ENCODE peak calls at places on chromosomes 13 and 19, in ten cellular contexts. Y, P, E, Z, U, K, F, D, W and M are unnamed samples.

GRCh38 chr13:79126706-79127105 is 279.3 kb downstream of the RBM26 start:
- DNase-seq in Y (no peak), P (no peak), E (no peak), Z (no peak), U (no peak), K (no peak), F (no peak), D (no peak), W (no peak), M (no peak)

GRCh38 chr13:108629353-108629752 is at the start of gene MYO16:
- DNase-seq in Y (peak), P (peak), E (no peak), Z (no peak), U (no peak), K (no peak), F (no peak), D (no peak), W (no peak), M (no peak)

GRCh38 chr13:45402641-45403040 is 15.5 kb downstream of the SLC25A30 start:
- DNase-seq in Y (no peak), P (no peak), E (no peak), Z (no peak), U (no peak), K (no peak), F (no peak), D (no peak), W (no peak), M (no peak)

GRCh38 chr13:60754691-60755090 is 357.7 kb downstream of the TDRD3 start:
- DNase-seq in Y (no peak), P (no peak), E (no peak), Z (no peak), U (no peak), K (no peak), F (no peak), D (no peak), W (no peak), M (no peak)

GRCh38 chr13:98083507-98083906 is 59.4 kb upstream of the FARP1 start:
- DNase-seq in Y (no peak), P (no peak), E (no peak), Z (no peak), U (peak), K (no peak), F (no peak), D (no peak), W (no peak), M (no peak)

GRCh38 chr13:78660130-78660857 is 1.3 kb upstream of the OBI1 start:
- DNase-seq in Y (no peak), P (peak), E (peak), Z (no peak), U (peak), K (no peak), F (no peak), D (no peak), W (peak), M (no peak)

GRCh38 chr19:1826557-1827521 is 14.8 kb upstream of the ATP8B3 start:
- DNase-seq in Y (no peak), P (peak), E (no peak), Z (no peak), U (no peak), K (no peak), F (no peak), D (no peak), W (no peak), M (no peak)

GRCh38 chr19:34851277-34851804 is 75.4 kb upstream of the ZNF30 start:
- DNase-seq in Y (peak), P (no peak), E (no peak), Z (no peak), U (no peak), K (no peak), F (no peak), D (no peak), W (no peak), M (no peak)

GRCh38 chr13:39505151-39505550 is 97.8 kb downstream of the LHFPL6 start:
- DNase-seq in Y (no peak), P (no peak), E (no peak), Z (no peak), U (no peak), K (no peak), F (no peak), D (no peak), W (no peak), M (no peak)

GRCh38 chr19:18833849-18834643 is 2.3 kb downstream of the UPF1 start:
- DNase-seq in Y (peak), P (no peak), E (no peak), Z (no peak), U (no peak), K (peak), F (no peak), D (no peak), W (peak), M (no peak)

GRCh38 chr13:46389985-46390384 is 2.9 kb upstream of the RUBCNL start:
- DNase-seq in Y (no peak), P (no peak), E (no peak), Z (no peak), U (no peak), K (no peak), F (no peak), D (no peak), W (peak), M (no peak)

GRCh38 chr13:100363351-100363750 is 225.2 kb downstream of the GGACT start:
- DNase-seq in Y (no peak), P (no peak), E (no peak), Z (no peak), U (peak), K (no peak), F (no peak), D (peak), W (no peak), M (no peak)

GRCh38 chr19:52688335-52688734 is 46.5 kb downstream of the ZNF611 start:
- DNase-seq in Y (no peak), P (no peak), E (no peak), Z (no peak), U (no peak), K (no peak), F (no peak), D (no peak), W (no peak), M (no peak)

GRCh38 chr19:34383599-34383998 is 18.6 kb downstream of the GPI start:
- DNase-seq in Y (no peak), P (no peak), E (no peak), Z (no peak), U (no peak), K (no peak), F (no peak), D (no peak), W (no peak), M (no peak)

GRCh38 chr19:39038098-39038497 is 5.7 kb upstream of the FBXO27 start:
- DNase-seq in Y (peak), P (peak), E (no peak), Z (no peak), U (peak), K (peak), F (no peak), D (no peak), W (no peak), M (no peak)

GRCh38 chr19:57338798-57339378 is 12.2 kb upstream of the ZNF304 start:
- DNase-seq in Y (no peak), P (no peak), E (no peak), Z (no peak), U (peak), K (no peak), F (no peak), D (no peak), W (no peak), M (no peak)

GRCh38 chr13:36736119-36736726 is 62.4 kb downstream of the SERTM1 start:
- DNase-seq in Y (peak), P (peak), E (peak), Z (no peak), U (peak), K (peak), F (peak), D (no peak), W (peak), M (no peak)

GRCh38 chr13:69524459-69525155 is 583.0 kb upstream of the ATXN8OS start:
- DNase-seq in Y (no peak), P (no peak), E (no peak), Z (no peak), U (no peak), K (no peak), F (no peak), D (no peak), W (no peak), M (no peak)

GRCh38 chr19:9321338-9321737 is 2.6 kb upstream of the ZNF559 start:
- DNase-seq in Y (no peak), P (no peak), E (no peak), Z (no peak), U (no peak), K (no peak), F (no peak), D (no peak), W (no peak), M (no peak)